ENCODE peak calls at places on chromosomes 2 and 18, in four cellular contexts. W is lung, X is WERI-Rb-1, V is vagina. R is an unnamed sample.

GRCh38 chr2:54619660-54620231 is 103.7 kb upstream of the EML6 start:
- DNase-seq in X (no peak), V (no peak), W (no peak), R (no peak)

GRCh38 chr2:51410351-51410750 is 378.4 kb upstream of the NRXN1 start:
- DNase-seq in V (no peak), X (no peak), W (no peak), R (no peak)

GRCh38 chr2:204696124-204696523 is 150.8 kb downstream of the PARD3B start:
- DNase-seq in V (no peak), X (no peak), W (no peak), R (no peak)

GRCh38 chr2:209771474-209772292 is at the start of gene UNC80:
- DNase-seq in W (peak; percentile 43), V (no peak), X (peak; percentile 68), R (peak; percentile 70)

GRCh38 chr2:239991689-239992314 is 33.3 kb downstream of the NDUFA10 start:
- DNase-seq in W (no peak), X (no peak), V (no peak), R (no peak)

GRCh38 chr2:11577101-11577883 is 43.4 kb downstream of the GREB1 start:
- DNase-seq in V (no peak), X (no peak), W (no peak), R (no peak)

GRCh38 chr2:115162454-115163293 is 720.2 kb downstream of the DPP10 start:
- DNase-seq in X (peak; percentile 40), V (no peak), W (no peak), R (no peak)

GRCh38 chr18:54975598-54975997 is 16.3 kb upstream of the CCDC68 start:
- DNase-seq in W (no peak), X (no peak), V (no peak), R (no peak)

GRCh38 chr2:118830886-118831285 is 16.6 kb downstream of the EN1 start:
- DNase-seq in X (no peak), V (no peak), W (no peak), R (no peak)

GRCh38 chr2:126059379-126059778 is 596.6 kb upstream of the GYPC start:
- DNase-seq in V (no peak), W (no peak), X (no peak), R (no peak)

GRCh38 chr2:70785137-70785911 is 5.1 kb downstream of the FIGLA start:
- DNase-seq in V (no peak), X (peak; percentile 81), W (no peak), R (no peak)

GRCh38 chr18:69934866-69935265 is 12.8 kb downstream of the CD226 start:
- DNase-seq in W (no peak), V (no peak), X (no peak), R (no peak)

GRCh38 chr2:161102770-161103450 is 57.3 kb upstream of the TANK start:
- DNase-seq in W (no peak), X (no peak), V (no peak), R (no peak)

GRCh38 chr2:24463271-24463670 is 27.8 kb upstream of the NCOA1 start:
- DNase-seq in V (no peak), W (no peak), X (no peak), R (no peak)

GRCh38 chr2:64840419-64840818 is 148.8 kb upstream of the SLC1A4 start:
- DNase-seq in V (no peak), X (no peak), W (no peak), R (no peak)

GRCh38 chr18:5315838-5316237 is 20.3 kb upstream of the ZBTB14 start:
- DNase-seq in X (no peak), W (no peak), V (no peak), R (no peak)

GRCh38 chr2:217853301-217853881 is 149.4 kb downstream of the TNS1 start:
- DNase-seq in V (no peak), W (no peak), X (no peak), R (no peak)

GRCh38 chr2:33094303-33094702 is 147.6 kb downstream of the LTBP1 start:
- DNase-seq in V (no peak), X (no peak), W (no peak), R (no peak)

GRCh38 chr2:65092791-65093190 is 36.6 kb downstream of the CEP68 start:
- DNase-seq in W (no peak), X (no peak), V (no peak), R (no peak)

GRCh38 chr18:50569930-50570329 is 10.0 kb downstream of the MAPK4 start:
- DNase-seq in W (no peak), X (no peak), V (no peak), R (no peak)

GRCh38 chr2:68721482-68722071 is 13.0 kb upstream of the ARHGAP25 start:
- DNase-seq in X (no peak), W (no peak), V (peak; percentile 27), R (no peak)

GRCh38 chr2:102418421-102418961 is 4.5 kb upstream of the IL18RAP start:
- DNase-seq in V (no peak), X (no peak), W (no peak), R (no peak)

GRCh38 chr18:33116376-33116775 is 324.1 kb downstream of the CCDC178 start:
- DNase-seq in W (no peak), V (no peak), X (peak; percentile 77), R (no peak)

GRCh38 chr2:204104821-204105220 is 168.3 kb downstream of the ICOS start:
- DNase-seq in V (no peak), W (no peak), X (no peak), R (no peak)

GRCh38 chr2:56464613-56465012 is 280.8 kb downstream of the CCDC85A start:
- DNase-seq in X (no peak), V (no peak), W (no peak), R (no peak)

GRCh38 chr2:177326005-177326404 is 61.5 kb upstream of the NFE2L2 start:
- DNase-seq in V (no peak), W (no peak), X (no peak), R (no peak)

GRCh38 chr2:177325554-177325953 is 61.0 kb upstream of the NFE2L2 start:
- DNase-seq in W (no peak), X (no peak), V (no peak), R (no peak)

GRCh38 chr2:177326591-177326990 is 62.1 kb upstream of the NFE2L2 start:
- DNase-seq in V (no peak), W (no peak), X (no peak), R (no peak)

GRCh38 chr2:177324797-177325196 is 60.3 kb upstream of the NFE2L2 start:
- DNase-seq in W (no peak), V (no peak), X (no peak), R (no peak)

DNA sequence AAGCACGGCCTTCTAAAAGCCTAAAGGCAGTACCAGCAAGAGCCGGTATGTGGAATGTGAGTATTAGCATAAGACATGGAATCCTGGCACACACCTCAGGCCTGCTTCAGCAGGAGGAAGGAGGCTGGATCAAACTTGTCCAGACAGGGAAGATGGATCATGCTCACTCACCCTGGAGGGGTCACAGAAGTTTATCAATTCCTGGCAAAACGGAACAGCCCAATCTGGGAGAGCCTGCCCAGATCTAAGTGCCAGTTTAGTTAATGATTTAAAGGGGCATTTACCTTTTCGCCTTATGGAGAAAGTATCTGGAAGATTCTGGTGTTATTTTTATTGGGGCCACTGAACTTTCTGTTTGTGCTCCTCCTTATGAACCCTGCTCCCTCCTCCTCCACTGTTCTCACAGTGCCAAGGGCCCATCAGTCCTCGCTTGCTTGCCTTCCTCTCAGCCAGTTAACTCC is 58.3 kb upstream of the NFE2L2 start:
- DNase-seq in V (no peak), X (no peak), W (no peak), R (no peak)
- TF ChIP-seq CTCF in V (no peak), X (no peak), W (no peak), R (no peak)

GRCh38 chr18:79738041-79738461 is 58.4 kb downstream of the CTDP1 start:
- DNase-seq in V (no peak), X (peak; percentile 88), W (no peak), R (no peak)
- H3K36me3 ChIP-seq in V (no peaks in the 10 kb centered on the region), X (peaks cover 55% of the 10 kb centered on the region), W (peaks cover 63% of the 10 kb centered on the region), R (peaks cover 96% of the 10 kb centered on the region)

DNA sequence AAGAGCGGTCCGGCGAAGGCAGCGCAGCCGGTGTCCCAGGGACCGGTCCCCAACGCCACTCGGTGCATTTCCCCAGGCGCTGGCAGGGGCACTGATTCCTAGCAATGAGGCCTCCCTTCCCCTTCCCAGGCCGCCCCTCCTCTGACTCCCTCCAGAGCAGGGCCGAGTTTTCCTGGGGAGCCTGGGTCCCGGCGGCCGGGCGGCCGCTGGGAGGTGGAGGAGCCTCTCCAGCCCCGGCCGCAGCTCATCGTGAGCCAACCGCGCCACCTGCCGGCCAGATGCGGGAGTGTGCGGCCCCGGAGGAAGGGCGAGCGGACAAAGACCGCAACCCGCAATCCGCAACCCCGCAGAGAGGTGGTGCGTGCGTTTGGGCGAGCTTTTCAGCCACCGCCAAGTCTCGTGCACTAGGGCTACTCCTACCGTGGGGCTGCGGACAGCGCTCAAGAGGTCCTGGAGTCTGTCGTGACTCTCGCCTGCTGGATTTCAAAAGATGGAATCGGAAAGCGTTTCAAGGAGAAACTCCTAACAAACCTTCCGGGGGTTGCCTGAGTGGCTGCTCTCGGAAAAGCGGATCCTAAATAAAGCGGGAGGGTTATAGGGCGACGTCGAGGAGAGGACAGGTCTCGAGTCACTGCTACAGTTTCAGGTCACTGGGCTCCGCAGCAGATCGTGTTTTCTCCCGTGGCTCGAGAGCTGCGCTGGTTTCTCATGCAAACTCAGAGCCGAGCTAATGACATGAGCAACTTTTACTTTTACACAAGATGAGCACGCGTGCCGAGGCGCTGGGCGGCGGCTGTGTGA is 1.5 kb upstream of the EPHA4 start:
- DNase-seq in X (peak; percentile 88), V (peak; percentile 92), W (peak; percentile 87), R (peak; percentile 84)
- TF ChIP-seq CTCF in X (peak; percentile 90), V (peak; percentile 98), W (peak; percentile 94), R (peak; percentile 98)

DNA sequence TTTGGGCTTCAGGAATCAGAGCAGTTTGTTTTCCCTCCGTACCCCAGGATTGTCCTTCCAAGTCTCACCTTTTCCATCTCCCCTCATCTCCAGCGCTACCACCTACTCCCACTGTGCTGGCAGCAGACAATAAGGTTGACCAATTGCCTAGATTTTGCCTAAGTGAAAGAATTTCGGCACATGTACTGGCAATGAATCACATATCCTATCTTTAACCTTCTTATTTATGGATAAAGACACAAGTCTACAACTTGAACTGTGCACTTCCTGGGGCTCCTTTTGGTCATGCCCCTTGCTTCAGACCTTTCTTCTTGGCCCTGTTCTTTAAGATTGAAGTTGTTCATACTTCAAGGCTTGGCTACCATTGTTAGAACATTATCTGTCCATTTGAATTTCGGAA is 71.4 kb downstream of the KCMF1 start:
- DNase-seq in V (no peak), W (no peak), X (no peak), R (no peak)
- H3K36me3 ChIP-seq in V (no peaks in the 10 kb centered on the region), W (peaks cover 22% of the 10 kb centered on the region), X (peaks cover 55% of the 10 kb centered on the region), R (peaks cover 91% of the 10 kb centered on the region)

R was measured in heart right ventricle.